ENCODE peak calls at places on chromosomes 1 and 21, in ten cellular contexts. K is tibial nerve; L is iPS-NIHi11; Y is fibroblast of the conjunctiva; I is GM13977; X is mesothelial cell of epicardium; B is HuH-7; D is LHCN-M2; Z is cardiac fibroblast; S is CD8-positive, alpha-beta memory T cell. J is an unnamed sample.

GRCh38 chr1:92442351-92442750 is 44.4 kb downstream of the GFI1 start:
- DNase-seq in Y (no peak), B (no peak), Z (no peak), D (no peak), L (no peak), I (no peak), K (no peak), S (no peak), X (no peak), J (no peak)

GRCh38 chr21:44947930-44948331 is 8.1 kb downstream of the SLX9 start:
- DNase-seq in K (no peak), X (no peak), Z (no peak), B (no peak), I (no peak), S (peak), D (peak), L (no peak), Y (no peak), J (no peak)

GRCh38 chr1:8947127-8947691 is 1.5 kb downstream of the CA6 start:
- DNase-seq in K (no peak), D (no peak), Y (no peak), L (no peak), X (no peak), S (no peak), I (no peak), Z (no peak), B (no peak), J (no peak)

GRCh38 chr1:151908228-151908691 is 1.1 kb downstream of the THEM4 start:
- DNase-seq in I (peak), X (no peak), Z (peak), L (no peak), D (no peak), K (no peak), B (no peak), Y (no peak), S (no peak), J (no peak)

GRCh38 chr1:2948751-2949680 is 72.3 kb upstream of the ACTRT2 start:
- DNase-seq in S (no peak), Y (no peak), B (no peak), Z (no peak), X (no peak), I (no peak), L (no peak), D (no peak), K (no peak), J (no peak)

GRCh38 chr1:54407957-54408700 is 1.9 kb upstream of the SSBP3 start:
- DNase-seq in Z (peak), Y (peak), L (no peak), I (no peak), B (no peak), X (no peak), S (no peak), K (no peak), D (peak), J (no peak)

GRCh38 chr1:186301448-186301847 is 73.6 kb downstream of the TPR start:
- DNase-seq in I (no peak), S (no peak), Z (no peak), B (no peak), K (no peak), X (no peak), Y (no peak), D (no peak), L (no peak), J (no peak)

GRCh38 chr21:44732263-44732662 is 20.9 kb upstream of the TSPEAR start:
- DNase-seq in B (no peak), Z (no peak), S (no peak), I (no peak), X (no peak), D (no peak), K (no peak), L (no peak), Y (no peak), J (no peak)

GRCh38 chr1:230957580-230957989 is 21.1 kb downstream of the TTC13 start:
- DNase-seq in Z (no peak), I (peak), K (no peak), L (no peak), D (no peak), B (no peak), Y (no peak), X (no peak), S (no peak), J (no peak)

GRCh38 chr1:85280636-85281035 is 4.2 kb upstream of the BCL10 start:
- DNase-seq in Z (no peak), I (no peak), D (no peak), B (no peak), L (no peak), Y (no peak), X (no peak), S (no peak), K (no peak), J (no peak)

GRCh38 chr1:245298781-245299180 is 144.0 kb downstream of the KIF26B start:
- DNase-seq in D (peak), S (no peak), K (peak), L (no peak), Y (peak), I (no peak), B (no peak), Z (peak), X (no peak), J (no peak)

GRCh38 chr1:194014004-194014403 is 827.6 kb upstream of the B3GALT2 start:
- DNase-seq in S (no peak), Z (peak), B (no peak), L (no peak), D (peak), X (no peak), I (no peak), K (no peak), Y (no peak), J (no peak)

GRCh38 chr21:35316933-35317332 is 267.8 kb upstream of the RUNX1 start:
- DNase-seq in S (no peak), K (no peak), Y (no peak), I (no peak), X (no peak), B (no peak), L (no peak), Z (peak), D (no peak), J (no peak)

GRCh38 chr1:40003156-40004093 is 37.1 kb upstream of the CAP1 start:
- DNase-seq in Z (no peak), B (no peak), D (no peak), Y (no peak), K (no peak), S (no peak), X (no peak), I (peak), L (no peak), J (no peak)

GRCh38 chr21:37358392-37358791 is 8.2 kb upstream of the DYRK1A start:
- DNase-seq in K (no peak), S (no peak), D (no peak), I (no peak), L (no peak), Z (peak), B (no peak), Y (no peak), X (no peak), J (no peak)

GRCh38 chr1:26833432-26834405 is 7.2 kb downstream of the ZDHHC18 start:
- DNase-seq in D (no peak), Y (no peak), Z (no peak), X (no peak), L (no peak), I (peak), K (no peak), S (peak), B (no peak), J (no peak)

GRCh38 chr1:14756617-14757259 is 158.3 kb downstream of the KAZN start:
- DNase-seq in S (no peak), B (no peak), Z (no peak), I (no peak), K (no peak), D (no peak), Y (no peak), X (no peak), L (no peak), J (no peak)

GRCh38 chr1:161440312-161440894 is 64.9 kb upstream of the FCGR2A start:
- DNase-seq in X (peak), B (peak), D (peak), Y (no peak), I (peak), L (peak), Z (peak), K (no peak), S (peak), J (no peak)

GRCh38 chr1:232988572-232989040 is 38.2 kb downstream of the NTPCR start:
- DNase-seq in B (no peak), I (no peak), K (no peak), Z (peak), X (no peak), S (no peak), Y (no peak), L (no peak), D (peak), J (no peak)

GRCh38 chr1:47996406-47997226 is 569 bp downstream of the TRABD2B start:
- DNase-seq in L (peak), I (no peak), X (peak), D (no peak), S (no peak), B (peak), K (no peak), Y (no peak), Z (no peak), J (no peak)

GRCh38 chr1:41882496-41882895 is 36.2 kb downstream of the HIVEP3 start:
- DNase-seq in X (no peak), S (no peak), B (no peak), L (no peak), Y (no peak), Z (no peak), D (no peak), I (no peak), K (no peak), J (no peak)

GRCh38 chr1:180190091-180190490 is 35.4 kb downstream of the QSOX1 start:
- DNase-seq in Z (no peak), Y (no peak), K (no peak), X (no peak), L (no peak), D (no peak), B (no peak), I (no peak), S (no peak), J (no peak)

GRCh38 chr1:224831501-224831900 is 98.0 kb upstream of the DNAH14 start:
- DNase-seq in K (no peak), S (no peak), B (no peak), D (no peak), I (no peak), Z (no peak), Y (no peak), X (no peak), L (no peak), J (no peak)

GRCh38 chr1:204818998-204819397 is 51.7 kb upstream of the NFASC start:
- DNase-seq in I (no peak), Y (no peak), X (no peak), D (no peak), K (no peak), L (no peak), Z (no peak), S (no peak), B (no peak), J (no peak)

GRCh38 chr1:184386271-184387068 is at the start of gene C1orf21:
- DNase-seq in B (peak), K (peak), I (peak), X (peak), Y (peak), Z (peak), L (peak), D (peak), S (peak), J (peak)

GRCh38 chr1:59057211-59057694 is 239.6 kb upstream of the FGGY start:
- DNase-seq in L (peak), X (peak), Y (peak), D (peak), S (no peak), B (peak), K (peak), Z (peak), I (no peak), J (peak)

GRCh38 chr21:44378646-44379581 is 25.5 kb downstream of the TRPM2 start:
- DNase-seq in K (no peak), B (no peak), X (peak), S (no peak), I (no peak), Z (no peak), L (no peak), D (no peak), Y (no peak), J (no peak)

GRCh38 chr1:219271914-219272545 is 98.4 kb downstream of the LYPLAL1 start:
- DNase-seq in L (no peak), S (no peak), D (no peak), I (no peak), X (no peak), B (no peak), K (no peak), Y (no peak), Z (peak), J (no peak)

GRCh38 chr1:117095237-117095636 is 26.3 kb downstream of the TRIM45 start:
- DNase-seq in L (no peak), D (peak), Y (no peak), B (no peak), S (no peak), I (no peak), X (no peak), Z (no peak), K (no peak), J (no peak)

GRCh38 chr1:191174298-191174697 is 696.6 kb upstream of the BRINP3 start:
- DNase-seq in Z (peak), L (no peak), I (peak), D (no peak), S (no peak), K (no peak), B (no peak), Y (no peak), X (no peak), J (no peak)

GRCh38 chr1:50271337-50271736 is 151.9 kb downstream of the DMRTA2 start:
- DNase-seq in L (no peak), I (no peak), D (no peak), B (no peak), Y (no peak), K (no peak), X (no peak), Z (no peak), S (no peak), J (no peak)

GRCh38 chr1:15296602-15297321 is 49.7 kb downstream of the FHAD1 start:
- DNase-seq in S (no peak), Y (no peak), I (no peak), K (no peak), X (no peak), Z (no peak), B (no peak), D (no peak), L (peak), J (no peak)

GRCh38 chr1:60345049-60345448 is 271.5 kb upstream of the C1orf87 start:
- DNase-seq in K (no peak), S (no peak), L (no peak), Y (no peak), Z (no peak), B (no peak), D (no peak), I (no peak), X (no peak), J (no peak)

GRCh38 chr1:205515781-205516253 is 11.3 kb downstream of the CDK18 start:
- DNase-seq in D (no peak), Y (no peak), K (no peak), S (no peak), B (no peak), X (no peak), L (no peak), I (no peak), Z (peak), J (no peak)

GRCh38 chr1:220751130-220751529 is 3.0 kb downstream of the MTARC2 start:
- DNase-seq in Z (no peak), I (no peak), D (no peak), L (no peak), K (no peak), Y (no peak), B (no peak), X (no peak), S (no peak), J (no peak)

GRCh38 chr1:60283690-60284089 is 210.1 kb upstream of the C1orf87 start:
- DNase-seq in B (no peak), D (peak), X (no peak), K (no peak), I (no peak), L (no peak), S (no peak), Z (no peak), Y (no peak), J (no peak)

GRCh38 chr1:59768752-59769411 is 45.9 kb upstream of the HOOK1 start:
- DNase-seq in D (no peak), S (no peak), I (no peak), Y (no peak), L (no peak), Z (no peak), B (no peak), K (no peak), X (no peak), J (no peak)